ENCODE peak calls at places on chromosomes 11 and 22, in four cellular contexts. One of them, this sample, is unnamed.

GRCh38 chr22:21936151-21936778 is 16.4 kb downstream of the PPM1F start:
- DNase-seq in dorsolateral prefrontal cortex: peak; percentile 60
- DNase-seq in D721Med: no peak
- DNase-seq in upper lobe of right lung: peak; percentile 74
- DNase-seq in this sample: no peak

GRCh38 chr11:15106201-15106965 is 8.3 kb upstream of the INSC start:
- DNase-seq in upper lobe of right lung: no peak
- DNase-seq in dorsolateral prefrontal cortex: no peak
- DNase-seq in D721Med: no peak
- DNase-seq in this sample: no peak

GRCh38 chr22:23037429-23038333 is 32.6 kb upstream of the GNAZ start:
- DNase-seq in dorsolateral prefrontal cortex: no peak
- DNase-seq in D721Med: no peak
- DNase-seq in upper lobe of right lung: no peak
- DNase-seq in this sample: no peak

GRCh38 chr11:118060879-118061278 is 16.0 kb upstream of the TMPRSS4 start:
- DNase-seq in upper lobe of right lung: peak; percentile 73
- DNase-seq in dorsolateral prefrontal cortex: no peak
- DNase-seq in D721Med: no peak
- DNase-seq in this sample: no peak

GRCh38 chr11:118988280-118988679 is 9.7 kb upstream of the CENATAC start:
- DNase-seq in dorsolateral prefrontal cortex: no peak
- DNase-seq in D721Med: no peak
- DNase-seq in upper lobe of right lung: no peak
- DNase-seq in this sample: no peak

GRCh38 chr11:117761993-117762392 is 35.0 kb downstream of the DSCAML1 start:
- DNase-seq in dorsolateral prefrontal cortex: no peak
- DNase-seq in D721Med: no peak
- DNase-seq in upper lobe of right lung: no peak
- DNase-seq in this sample: no peak

GRCh38 chr22:29243874-29244446 is 23.8 kb downstream of the RHBDD3 start:
- DNase-seq in dorsolateral prefrontal cortex: no peak
- DNase-seq in D721Med: no peak
- DNase-seq in upper lobe of right lung: no peak
- DNase-seq in this sample: no peak

GRCh38 chr22:49072996-49073645 is 754.6 kb downstream of the BRD1 start:
- DNase-seq in D721Med: no peak
- DNase-seq in upper lobe of right lung: peak; percentile 37
- DNase-seq in dorsolateral prefrontal cortex: no peak
- DNase-seq in this sample: no peak

GRCh38 chr11:132361011-132361550 is 990.7 kb downstream of the NTM start:
- DNase-seq in upper lobe of right lung: no peak
- DNase-seq in D721Med: no peak
- DNase-seq in dorsolateral prefrontal cortex: no peak
- DNase-seq in this sample: no peak

GRCh38 chr11:35006389-35007128 is 90.1 kb downstream of the PDHX start:
- DNase-seq in upper lobe of right lung: no peak
- DNase-seq in D721Med: no peak
- DNase-seq in dorsolateral prefrontal cortex: no peak
- DNase-seq in this sample: no peak

GRCh38 chr22:25359601-25360261 is 140.3 kb downstream of the CRYBB2 start:
- DNase-seq in dorsolateral prefrontal cortex: no peak
- DNase-seq in D721Med: no peak
- DNase-seq in upper lobe of right lung: peak; percentile 58
- DNase-seq in this sample: no peak

GRCh38 chr11:35916270-35916669 is 27.6 kb upstream of the LDLRAD3 start:
- DNase-seq in upper lobe of right lung: no peak
- DNase-seq in D721Med: no peak
- DNase-seq in dorsolateral prefrontal cortex: no peak
- DNase-seq in this sample: no peak

GRCh38 chr22:18145676-18146388 is 4.1 kb upstream of the USP18 start:
- DNase-seq in D721Med: no peak
- DNase-seq in upper lobe of right lung: peak; percentile 55
- DNase-seq in dorsolateral prefrontal cortex: no peak
- DNase-seq in this sample: no peak

GRCh38 chr22:49329636-49330035 is 498.0 kb downstream of the BRD1 start:
- DNase-seq in D721Med: no peak
- DNase-seq in dorsolateral prefrontal cortex: no peak
- DNase-seq in upper lobe of right lung: no peak
- DNase-seq in this sample: no peak

GRCh38 chr11:14789879-14790484 is 102.0 kb downstream of the CYP2R1 start:
- DNase-seq in upper lobe of right lung: no peak
- DNase-seq in D721Med: no peak
- DNase-seq in dorsolateral prefrontal cortex: no peak
- DNase-seq in this sample: no peak

GRCh38 chr11:44746894-44747293 is 20.1 kb downstream of the TSPAN18 start:
- DNase-seq in upper lobe of right lung: no peak
- DNase-seq in dorsolateral prefrontal cortex: peak; percentile 52
- DNase-seq in D721Med: no peak
- DNase-seq in this sample: no peak

GRCh38 chr11:120562806-120563425 is 51.4 kb downstream of the GRIK4 start:
- DNase-seq in dorsolateral prefrontal cortex: peak; percentile 28
- DNase-seq in D721Med: no peak
- DNase-seq in upper lobe of right lung: no peak
- DNase-seq in this sample: no peak

GRCh38 chr11:109023029-109023428 is 358.2 kb downstream of the DDX10 start:
- DNase-seq in upper lobe of right lung: no peak
- DNase-seq in dorsolateral prefrontal cortex: no peak
- DNase-seq in D721Med: no peak
- DNase-seq in this sample: no peak

GRCh38 chr11:66842501-66842895 is 743 bp upstream of the RCE1 start:
- DNase-seq in dorsolateral prefrontal cortex: no peak
- DNase-seq in D721Med: no peak
- DNase-seq in upper lobe of right lung: no peak
- DNase-seq in this sample: no peak

GRCh38 chr11:65529475-65530156 is 4.7 kb downstream of the SCYL1 start:
- DNase-seq in D721Med: peak; percentile 6
- DNase-seq in upper lobe of right lung: no peak
- DNase-seq in dorsolateral prefrontal cortex: no peak
- DNase-seq in this sample: no peak

GRCh38 chr11:86737223-86737622 is 63.1 kb upstream of the PRSS23 start:
- DNase-seq in dorsolateral prefrontal cortex: no peak
- DNase-seq in D721Med: no peak
- DNase-seq in upper lobe of right lung: no peak
- DNase-seq in this sample: no peak

GRCh38 chr11:75429902-75430691 is 2.9 kb downstream of the KLHL35 start:
- DNase-seq in upper lobe of right lung: peak; percentile 90
- DNase-seq in dorsolateral prefrontal cortex: no peak
- DNase-seq in D721Med: no peak
- DNase-seq in this sample: peak; percentile 66

GRCh38 chr11:48001438-48002021 is 21.2 kb downstream of the PTPRJ start:
- DNase-seq in upper lobe of right lung: no peak
- DNase-seq in D721Med: no peak
- DNase-seq in dorsolateral prefrontal cortex: no peak
- DNase-seq in this sample: no peak

GRCh38 chr11:72230764-72231365 is 6.3 kb downstream of the INPPL1 start:
- DNase-seq in upper lobe of right lung: peak; percentile 55
- DNase-seq in dorsolateral prefrontal cortex: no peak
- DNase-seq in D721Med: no peak
- DNase-seq in this sample: peak; percentile 1

GRCh38 chr11:121437018-121437685 is 15.0 kb upstream of the SORL1 start:
- DNase-seq in upper lobe of right lung: no peak
- DNase-seq in D721Med: no peak
- DNase-seq in dorsolateral prefrontal cortex: no peak
- DNase-seq in this sample: no peak

GRCh38 chr11:44753965-44754645 is 27.3 kb downstream of the TSPAN18 start:
- DNase-seq in D721Med: no peak
- DNase-seq in dorsolateral prefrontal cortex: no peak
- DNase-seq in upper lobe of right lung: no peak
- DNase-seq in this sample: no peak

GRCh38 chr11:13260196-13260962 is 17.2 kb upstream of the BMAL1 start:
- DNase-seq in upper lobe of right lung: no peak
- DNase-seq in dorsolateral prefrontal cortex: no peak
- DNase-seq in D721Med: no peak
- DNase-seq in this sample: no peak

GRCh38 chr11:114668109-114668508 is 10.2 kb upstream of the NXPE2 start:
- DNase-seq in upper lobe of right lung: no peak
- DNase-seq in dorsolateral prefrontal cortex: no peak
- DNase-seq in D721Med: no peak
- DNase-seq in this sample: no peak

GRCh38 chr11:17412488-17413180 is 24.2 kb upstream of the KCNJ11 start:
- DNase-seq in D721Med: no peak
- DNase-seq in dorsolateral prefrontal cortex: no peak
- DNase-seq in upper lobe of right lung: no peak
- DNase-seq in this sample: no peak

GRCh38 chr22:46278656-46279645 is 11.1 kb downstream of the TTC38 start:
- DNase-seq in upper lobe of right lung: no peak
- DNase-seq in D721Med: no peak
- DNase-seq in dorsolateral prefrontal cortex: no peak
- DNase-seq in this sample: no peak

GRCh38 chr11:77090373-77091111 is 12.1 kb upstream of the OMP start:
- DNase-seq in dorsolateral prefrontal cortex: no peak
- DNase-seq in upper lobe of right lung: peak; percentile 57
- DNase-seq in D721Med: no peak
- DNase-seq in this sample: no peak

GRCh38 chr11:77091146-77091940 is 11.3 kb upstream of the OMP start:
- DNase-seq in dorsolateral prefrontal cortex: peak; percentile 82
- DNase-seq in D721Med: peak; percentile 90
- DNase-seq in upper lobe of right lung: peak; percentile 90
- DNase-seq in this sample: peak; percentile 80

GRCh38 chr11:77089004-77089545 is 13.6 kb upstream of the OMP start:
- DNase-seq in upper lobe of right lung: peak; percentile 50
- DNase-seq in D721Med: no peak
- DNase-seq in dorsolateral prefrontal cortex: no peak
- DNase-seq in this sample: no peak

GRCh38 chr11:77088236-77089003 is 14.2 kb upstream of the OMP start:
- DNase-seq in D721Med: no peak
- DNase-seq in upper lobe of right lung: peak; percentile 11
- DNase-seq in dorsolateral prefrontal cortex: no peak
- DNase-seq in this sample: no peak

DNA sequence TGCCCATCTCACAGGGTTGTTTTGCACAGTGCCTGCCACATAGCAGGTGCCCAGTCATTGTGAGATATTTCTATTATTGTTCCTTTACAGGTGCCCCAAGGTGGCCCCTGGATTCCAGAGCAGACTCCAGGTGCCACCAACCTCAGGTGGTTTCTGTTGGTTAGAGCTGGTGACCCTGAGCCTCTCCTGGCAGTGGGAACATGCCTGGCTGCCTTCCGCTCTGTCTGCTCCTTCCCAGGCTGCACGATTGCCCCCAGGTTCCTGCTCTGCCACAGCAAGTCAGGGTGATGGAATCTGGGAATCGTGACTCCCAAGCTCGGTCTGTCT is 12.6 kb upstream of the OMP start:
- DNase-seq in D721Med: no peak
- DNase-seq in dorsolateral prefrontal cortex: no peak
- DNase-seq in upper lobe of right lung: no peak
- DNase-seq in this sample: no peak
- TF ChIP-seq CTCF in D721Med: no peak
- TF ChIP-seq CTCF in dorsolateral prefrontal cortex: no peak
- TF ChIP-seq CTCF in upper lobe of right lung: no peak
- TF ChIP-seq CTCF in this sample: no peak

GRCh38 chr22:42428760-42429159 is 3.4 kb downstream of the NFAM1 start:
- DNase-seq in D721Med: no peak
- DNase-seq in upper lobe of right lung: no peak
- DNase-seq in dorsolateral prefrontal cortex: no peak
- DNase-seq in this sample: no peak
- TF ChIP-seq CTCF in D721Med: no peak
- TF ChIP-seq CTCF in upper lobe of right lung: no peak
- TF ChIP-seq CTCF in dorsolateral prefrontal cortex: no peak
- TF ChIP-seq CTCF in this sample: no peak

GRCh38 chr11:99069831-99070444 is 49.2 kb downstream of the CNTN5 start:
- DNase-seq in upper lobe of right lung: no peak
- DNase-seq in dorsolateral prefrontal cortex: no peak
- DNase-seq in D721Med: no peak
- DNase-seq in this sample: no peak
- TF ChIP-seq CTCF in upper lobe of right lung: no peak
- TF ChIP-seq CTCF in dorsolateral prefrontal cortex: no peak
- TF ChIP-seq CTCF in D721Med: no peak
- TF ChIP-seq CTCF in this sample: no peak

DNA sequence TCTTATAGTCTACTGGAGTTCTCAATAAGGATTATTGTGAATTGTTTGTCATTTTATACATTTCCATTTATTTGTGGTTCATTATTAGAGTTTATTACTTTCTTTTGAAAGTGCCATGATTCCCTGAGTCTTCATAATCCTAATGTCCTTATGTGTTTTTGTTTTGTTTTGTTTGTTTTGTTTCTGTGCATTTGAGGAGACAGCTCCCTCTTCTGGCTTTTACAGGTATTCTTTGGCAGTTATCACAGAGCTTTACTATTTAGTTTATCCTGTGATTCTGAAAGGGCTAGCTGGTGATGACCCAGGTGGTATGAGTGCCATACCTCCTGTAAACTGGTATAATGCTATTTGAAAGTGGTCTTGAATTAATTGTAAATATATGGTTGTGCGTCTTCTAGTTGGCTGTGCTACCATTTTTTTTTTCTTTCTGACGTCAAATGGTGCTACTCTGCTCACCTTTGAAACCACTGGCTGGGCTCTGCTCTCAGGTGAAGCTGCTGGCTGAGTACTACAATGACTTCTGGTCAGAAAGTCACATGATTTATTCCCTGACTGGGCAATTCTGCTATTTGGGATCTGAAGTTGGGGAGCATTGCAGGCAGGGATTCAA is 751.2 kb downstream of the JRKL start:
- DNase-seq in upper lobe of right lung: no peak
- DNase-seq in D721Med: no peak
- DNase-seq in dorsolateral prefrontal cortex: no peak
- DNase-seq in this sample: peak; percentile 11
- TF ChIP-seq CTCF in upper lobe of right lung: peak; percentile 36
- TF ChIP-seq CTCF in D721Med: peak; percentile 22
- TF ChIP-seq CTCF in dorsolateral prefrontal cortex: no peak
- TF ChIP-seq CTCF in this sample: peak; percentile 67